ENCODE peak calls at places on chromosomes 6 and 20, in four cellular contexts. T is K562, C is upper lobe of left lung, B is HepG2. D is an unnamed sample.

GRCh38 chr20:17594443-17594842 is 24.6 kb downstream of the DSTN start:
- ATAC-seq in B (no peak), C (peak; percentile 85), T (no peak), D (peak; percentile 52)

GRCh38 chr6:150195996-150196417 is 53.2 kb downstream of the PPP1R14C start:
- ATAC-seq in C (no peak), T (peak; percentile 17), B (no peak), D (no peak)

GRCh38 chr20:63132715-63133471 is 83.0 kb downstream of the YTHDF1 start:
- ATAC-seq in B (peak; percentile 28), T (no peak), C (no peak), D (no peak)

GRCh38 chr6:69337301-69337700 is 459.5 kb downstream of the LMBRD1 start:
- ATAC-seq in T (no peak), C (no peak), B (no peak), D (no peak)

GRCh38 chr6:37579444-37580067 is 79.9 kb upstream of the CCDC167 start:
- ATAC-seq in B (no peak), C (no peak), T (no peak), D (no peak)

GRCh38 chr6:131787955-131788712 is 19.7 kb upstream of the ENPP1 start:
- ATAC-seq in C (no peak), B (peak; percentile 93), T (peak; percentile 67), D (peak; percentile 70)

GRCh38 chr6:16179970-16180431 is 51.1 kb downstream of the MYLIP start:
- ATAC-seq in B (no peak), C (no peak), T (no peak), D (no peak)

GRCh38 chr6:26286168-26286854 is 78.7 kb upstream of the BTN3A2 start:
- ATAC-seq in C (peak; percentile 78), T (peak; percentile 43), B (peak; percentile 65), D (peak; percentile 46)

GRCh38 chr6:168578036-168578435 is 137.1 kb downstream of the SMOC2 start:
- ATAC-seq in C (no peak), B (no peak), T (no peak), D (no peak)

GRCh38 chr6:42100029-42100901 is 42.2 kb downstream of the C6orf132 start:
- ATAC-seq in T (peak; percentile 18), B (peak; percentile 26), C (no peak), D (peak; percentile 34)

GRCh38 chr6:110287462-110288341 is 70.4 kb downstream of the METTL24 start:
- ATAC-seq in B (peak; percentile 90), T (no peak), C (no peak), D (no peak)

GRCh38 chr20:21019468-21019830 is 86.7 kb downstream of the LINC00237 start:
- ATAC-seq in T (no peak), C (no peak), B (peak; percentile 6), D (no peak)

GRCh38 chr20:45049904-45050471 is 50.9 kb downstream of the KCNS1 start:
- ATAC-seq in T (no peak), B (no peak), C (no peak), D (no peak)

GRCh38 chr6:38443750-38444149 is 196.0 kb downstream of the BTBD9 start:
- ATAC-seq in T (peak; percentile 77), B (no peak), C (no peak), D (no peak)

DNA sequence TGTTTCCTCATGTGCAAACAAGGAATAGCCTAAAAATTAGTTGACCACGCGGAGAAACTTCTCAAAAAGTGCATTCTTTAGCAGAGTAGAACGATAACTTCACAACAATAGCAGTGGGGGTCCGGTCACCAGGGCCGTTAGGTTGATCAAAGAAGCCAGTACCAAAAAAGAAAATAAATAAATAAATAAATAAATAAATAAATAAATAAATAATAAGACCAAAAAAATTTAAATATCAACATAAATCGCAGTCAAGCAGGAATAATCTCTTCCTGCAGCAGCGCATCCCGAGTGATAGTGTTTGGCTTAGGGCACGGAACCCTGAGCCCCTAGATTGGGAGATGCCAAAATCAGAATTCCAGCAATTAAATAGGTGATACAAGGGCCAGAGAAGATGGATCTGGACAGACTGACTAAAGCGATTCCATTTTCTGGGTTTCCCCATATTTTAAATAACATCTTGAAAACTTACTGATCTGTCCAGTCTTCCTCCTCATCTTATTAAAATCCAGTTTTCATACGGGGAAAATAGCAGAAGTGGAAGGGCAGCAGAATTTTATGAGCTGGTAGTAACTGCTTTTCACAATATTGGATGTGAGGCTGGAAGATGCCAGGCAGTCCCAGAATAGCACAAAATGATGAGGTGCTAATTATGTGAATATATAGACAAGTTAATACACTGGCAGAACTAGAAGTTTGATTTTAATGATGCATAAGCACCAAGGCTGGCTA is 4.5 kb upstream of the OLIG3 start:
- ATAC-seq in C (no peak), B (no peak), T (no peak), D (no peak)
- H3K4me3 ChIP-seq in C (no peak overlapping the region), B (no peak overlapping the region), T (no peak overlapping the region), D (no peak overlapping the region)

DNA sequence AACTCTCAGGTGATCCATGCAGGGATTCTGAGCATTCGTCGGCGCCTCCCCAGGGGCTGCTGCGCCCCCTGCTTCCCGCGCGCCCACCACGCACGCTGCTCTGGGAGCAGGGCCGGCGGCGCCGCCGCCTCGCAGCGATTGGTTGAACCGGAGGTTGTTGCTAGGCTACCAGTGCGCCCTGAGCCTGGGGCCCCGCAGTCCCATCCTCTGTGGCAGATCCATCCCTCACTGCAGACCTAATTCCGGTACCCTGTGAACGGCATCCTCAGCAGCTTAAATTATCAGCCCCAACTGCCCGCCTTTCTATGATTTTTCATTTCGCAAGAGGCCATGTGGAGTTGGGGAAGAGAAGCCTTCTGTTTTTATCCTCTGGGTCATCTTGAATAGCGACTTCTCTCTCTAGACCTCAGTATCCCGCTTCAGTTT is 15.3 kb downstream of the PNPLA1 start:
- ATAC-seq in B (no peak), C (no peak), T (peak; percentile 53), D (no peak)
- TF ChIP-seq EP300 in B (no peak), C (no peak), T (no peak), D (no peak)

GRCh38 chr20:10667560-10668167 is 6.1 kb downstream of the JAG1 start:
- ATAC-seq in C (no peak), B (no peak), T (no peak), D (no peak)

GRCh38 chr20:10665027-10665561 is 8.7 kb downstream of the JAG1 start:
- ATAC-seq in B (peak; percentile 2), T (no peak), C (no peak), D (no peak)

GRCh38 chr20:10666221-10667076 is 7.3 kb downstream of the JAG1 start:
- ATAC-seq in T (no peak), B (peak; percentile 11), C (no peak), D (no peak)

GRCh38 chr20:10667077-10667401 is 6.8 kb downstream of the JAG1 start:
- ATAC-seq in C (no peak), T (no peak), B (no peak), D (peak; percentile 9)

DNA sequence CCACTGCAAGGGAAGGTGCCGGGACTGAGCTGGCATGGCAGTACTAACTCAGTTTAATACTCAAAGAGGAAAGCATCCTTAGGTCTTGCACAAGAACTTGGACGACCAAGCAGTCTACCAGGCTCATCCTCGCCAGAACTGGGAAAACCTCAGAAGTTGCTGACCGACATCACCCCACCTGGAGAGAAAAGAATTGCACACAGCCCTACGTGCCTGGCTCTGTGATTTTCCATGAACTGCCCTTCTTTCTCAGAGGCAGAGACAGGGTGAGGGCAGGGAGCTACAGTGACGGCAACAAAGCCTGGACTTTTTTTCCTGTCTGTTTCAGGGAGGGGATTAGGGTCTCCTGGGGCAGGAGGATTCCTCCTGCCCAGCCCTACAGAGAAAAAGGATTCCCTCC is 8.0 kb downstream of the JAG1 start:
- ATAC-seq in T (no peak), C (no peak), B (peak; percentile 28), D (peak; percentile 41)
- H3K4me1 ChIP-seq in T (no peaks in the 10 kb centered on the region), C (peaks cover 80% of the 10 kb centered on the region), B (peaks cover 100% of the 10 kb centered on the region), D (no peaks in the 10 kb centered on the region)

DNA sequence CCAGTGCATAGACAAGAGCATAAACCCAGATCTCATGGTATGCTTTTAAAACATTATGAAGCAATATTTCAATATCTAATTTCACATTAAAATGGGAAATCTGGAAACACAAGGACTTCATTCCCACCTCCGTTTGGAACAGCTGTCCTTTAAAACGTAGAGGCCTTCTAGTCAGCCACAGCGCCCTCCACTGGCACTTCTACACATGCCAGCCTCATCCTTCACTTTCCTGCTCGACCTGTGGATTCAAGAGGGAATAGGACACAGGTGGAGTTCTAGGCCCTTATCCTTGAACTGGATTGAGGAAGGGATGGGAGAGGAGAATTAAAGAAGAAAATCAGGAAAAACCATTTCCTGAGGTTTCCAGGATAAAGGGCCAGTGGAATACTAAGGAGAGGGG is 85.6 kb downstream of the LYRM4 start:
- ATAC-seq in T (peak; percentile 88), B (peak; percentile 64), C (no peak), D (no peak)
- H3K4me3 ChIP-seq in T (no peak overlapping the region), B (no peak overlapping the region), C (no peak overlapping the region), D (no peak overlapping the region)

GRCh38 chr6:153525998-153526397 is 394.9 kb upstream of the RGS17 start:
- ATAC-seq in B (no peak), C (no peak), T (no peak), D (no peak)
- TF ChIP-seq EP300 in B (no peak), C (no peak), T (no peak), D (no peak)

D was measured in gastroesophageal sphincter.